ENCODE peak calls at places on chromosomes 13 and 19, in six cellular contexts. Z is CD8-positive, alpha-beta memory T cell; G is cardiac muscle cell; O is spleen; C is uterus; A is psoas muscle. E is an unnamed sample. For H3K36me3, the result is how much of the 10 kb centered on the place peaks cover.

GRCh38 chr13:75881109-75881775 is 245.1 kb downstream of the LMO7 start:
- DNase-seq in Z (no peak), G (no peak), O (no peak), C (no peak), A (no peak), E (no peak)

GRCh38 chr13:40445557-40445990 is 220.9 kb downstream of the FOXO1 start:
- DNase-seq in Z (no peak), G (no peak), O (peak), C (peak), A (peak), E (no peak)

GRCh38 chr19:43782689-43783231 is 2.0 kb upstream of the KCNN4 start:
- DNase-seq in Z (no peak), G (no peak), O (peak), C (no peak), A (no peak), E (no peak)

GRCh38 chr13:112714772-112715569 is 25.1 kb downstream of the ATP11A start:
- DNase-seq in Z (no peak), G (no peak), O (peak), C (peak), A (peak), E (no peak)

GRCh38 chr13:25372275-25373081 is 704 bp downstream of the ATP8A2 start:
- DNase-seq in Z (no peak), G (peak), O (no peak), C (no peak), A (no peak), E (no peak)

GRCh38 chr13:76822691-76823267 is 63.4 kb downstream of the KCTD12 start:
- DNase-seq in Z (no peak), G (no peak), O (no peak), C (no peak), A (no peak), E (no peak)

GRCh38 chr13:86446311-86446710 is 647.1 kb upstream of the SLITRK6 start:
- DNase-seq in Z (no peak), G (no peak), O (no peak), C (no peak), A (no peak), E (no peak)

GRCh38 chr19:42596391-42597071 is 1.8 kb upstream of the CEACAM8 start:
- DNase-seq in Z (peak), G (peak), O (peak), C (no peak), A (no peak), E (peak)

GRCh38 chr13:42814868-42815267 is 33.5 kb downstream of the FAM216B start:
- DNase-seq in Z (no peak), G (no peak), O (no peak), C (no peak), A (no peak), E (no peak)

GRCh38 chr19:14072535-14073231 is at the start of gene MISP3:
- DNase-seq in Z (no peak), G (peak), O (peak), C (no peak), A (peak), E (no peak)

GRCh38 chr19:41324921-41325639 is 15.1 kb downstream of the CCDC97 start:
- DNase-seq in Z (peak), G (peak), O (peak), C (peak), A (peak), E (no peak)

GRCh38 chr13:99916366-99917103 is 55.0 kb downstream of the ZIC5 start:
- DNase-seq in Z (no peak), G (peak), O (no peak), C (no peak), A (no peak), E (no peak)

GRCh38 chr19:3621689-3622088 is 4.9 kb downstream of the CACTIN start:
- DNase-seq in Z (no peak), G (no peak), O (no peak), C (no peak), A (no peak), E (no peak)

GRCh38 chr13:83295684-83296083 is 586.6 kb downstream of the SLITRK1 start:
- DNase-seq in Z (no peak), G (no peak), O (no peak), C (no peak), A (no peak), E (no peak)

GRCh38 chr13:79435549-79435948 is 29.5 kb upstream of the RBM26 start:
- DNase-seq in Z (no peak), G (no peak), O (no peak), C (no peak), A (no peak), E (no peak)

GRCh38 chr19:11091343-11092153 is 2.3 kb downstream of the LDLR start:
- DNase-seq in Z (peak), G (no peak), O (no peak), C (peak), A (peak), E (no peak)

GRCh38 chr19:51103811-51104470 is 4.3 kb downstream of the CTU1 start:
- DNase-seq in Z (no peak), G (no peak), O (no peak), C (no peak), A (no peak), E (no peak)

GRCh38 chr19:16722591-16722990 is 2.9 kb downstream of the NWD1 start:
- DNase-seq in Z (no peak), G (no peak), O (no peak), C (no peak), A (no peak), E (no peak)

GRCh38 chr13:52061587-52061986 is 37.1 kb downstream of the UTP14C start:
- DNase-seq in Z (no peak), G (no peak), O (no peak), C (no peak), A (no peak), E (no peak)

GRCh38 chr13:113895436-113895835 is 31.6 kb upstream of the GAS6 start:
- DNase-seq in Z (no peak), G (no peak), O (no peak), C (no peak), A (no peak), E (no peak)

GRCh38 chr19:35051796-35052195 is 10.3 kb downstream of the HPN start:
- DNase-seq in Z (no peak), G (no peak), O (no peak), C (no peak), A (no peak), E (no peak)
- H3K27ac ChIP-seq in Z (no peak), G (no peak), O (no peak), C (no peak), A (peak), E (no peak)

GRCh38 chr13:111022241-111022640 is 92.9 kb upstream of the ARHGEF7 start:
- DNase-seq in Z (no peak), G (no peak), O (no peak), C (no peak), A (no peak), E (no peak)
- H3K4me3 ChIP-seq in Z (no peak), G (no peak), O (no peak), C (no peak), A (no peak), E (no peak)

GRCh38 chr13:66831317-66831716 is 398.8 kb downstream of the PCDH9 start:
- DNase-seq in Z (no peak), G (no peak), O (no peak), C (no peak), A (no peak), E (no peak)

GRCh38 chr13:66829803-66830202 is 400.3 kb downstream of the PCDH9 start:
- DNase-seq in Z (no peak), G (no peak), O (no peak), C (no peak), A (no peak), E (no peak)

DNA sequence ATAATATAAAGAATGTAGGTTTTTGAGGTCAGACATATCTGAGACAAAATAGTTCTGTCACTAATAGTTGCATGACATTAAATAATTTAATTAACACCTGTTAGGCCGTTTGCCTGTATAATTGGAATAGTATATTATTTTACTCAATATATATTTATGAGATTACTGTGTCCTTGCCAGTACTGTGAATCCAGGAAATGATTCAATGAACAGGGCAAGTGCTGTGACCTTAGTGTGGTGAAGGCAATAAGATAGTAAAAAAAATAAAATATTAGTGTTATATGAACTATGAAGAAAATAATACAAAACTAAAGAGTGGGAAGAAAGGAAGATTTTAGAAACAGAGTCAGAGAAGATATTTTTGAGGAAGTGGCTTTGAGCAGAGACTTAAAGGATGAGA is 403.7 kb downstream of the PCDH9 start:
- DNase-seq in Z (no peak), G (no peak), O (no peak), C (no peak), A (no peak), E (no peak)
- H3K36me3 ChIP-seq in Z (under half), G (under half), O (under half), C (under half), A (under half), E (under half)

DNA sequence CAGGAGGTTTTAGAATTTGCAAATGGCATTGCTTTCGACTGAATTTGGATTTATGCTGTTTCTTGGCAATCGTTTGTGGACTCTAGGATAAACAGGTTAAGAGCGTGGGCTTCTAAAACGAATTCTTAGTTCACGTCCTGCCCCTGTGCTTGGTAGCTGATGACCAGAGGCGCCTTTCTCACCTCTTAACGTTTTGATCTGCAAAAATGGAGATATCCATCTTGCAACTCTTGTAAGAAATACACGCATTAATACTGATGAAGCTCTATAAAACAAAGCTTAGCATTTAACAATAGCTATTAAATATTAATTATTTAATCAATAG is 577 bp upstream of the KATNAL1 start:
- DNase-seq in Z (no peak), G (no peak), O (no peak), C (no peak), A (no peak), E (no peak)
- H3K27ac ChIP-seq in Z (peak), G (no peak), O (peak), C (peak), A (peak), E (no peak)

GRCh38 chr19:49210108-49210900 is 52.7 kb downstream of the TRPM4 start:
- DNase-seq in Z (no peak), G (peak), O (no peak), C (peak), A (peak), E (peak)
- H3K4me3 ChIP-seq in Z (no peak), G (no peak), O (no peak), C (peak), A (no peak), E (peak)

DNA sequence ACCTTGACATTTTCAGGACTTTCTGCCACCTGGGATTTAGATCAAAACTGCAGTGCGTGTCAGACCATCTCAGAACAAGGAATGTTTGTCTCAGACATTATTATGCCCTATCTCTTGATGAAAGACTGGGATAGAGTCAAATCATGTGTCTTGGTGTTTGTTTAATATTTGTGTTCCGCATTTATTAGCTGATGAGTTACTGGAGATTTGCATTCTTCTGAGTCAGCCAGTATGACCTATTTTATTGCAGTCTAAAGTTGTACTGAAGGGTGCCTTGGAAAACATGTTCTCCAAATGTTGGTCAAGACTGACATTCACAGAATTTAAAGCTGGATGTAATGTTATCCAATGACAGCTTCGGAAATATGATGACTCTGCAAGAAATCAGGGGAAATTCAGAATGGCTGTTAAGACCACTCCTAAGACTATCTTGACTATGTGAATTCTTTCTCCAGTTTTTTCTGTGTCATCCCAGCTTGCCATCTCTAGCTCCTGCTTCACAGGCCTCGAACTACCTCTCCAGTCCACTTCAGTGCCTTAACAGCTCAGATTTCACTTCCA is 134.0 kb downstream of the KCNRG start:
- DNase-seq in Z (no peak), G (no peak), O (no peak), C (no peak), A (no peak), E (no peak)
- H3K36me3 ChIP-seq in Z (under half), G (under half), O (under half), C (under half), A (under half), E (under half)

GRCh38 chr19:2527171-2527570 is 51.2 kb downstream of the GADD45B start:
- DNase-seq in Z (no peak), G (no peak), O (no peak), C (no peak), A (no peak), E (no peak)
- H3K27ac ChIP-seq in Z (no peak), G (no peak), O (no peak), C (no peak), A (no peak), E (no peak)